ENCODE peak calls at places on chromosomes 3 and 15, in four cellular contexts. V, N, Z and H are unnamed samples.
A peak's percentile ranks its signal among the peaks of the same experiment; 100 is the strongest.

GRCh38 chr15:46280753-46281521 is 646.1 kb downstream of the SQOR start:
- DNase-seq in V (peak; percentile 14), Z (no peak), N (no peak), H (no peak)

GRCh38 chr3:15099364-15100098 is 583 bp upstream of the RBSN start:
- DNase-seq in N (no peak), V (no peak), Z (no peak), H (no peak)

GRCh38 chr15:38613085-38613484 is 48.5 kb upstream of the RASGRP1 start:
- DNase-seq in V (peak; percentile 4), Z (no peak), N (no peak), H (no peak)

GRCh38 chr15:74303741-74304309 is 63.6 kb downstream of the CYP11A1 start:
- DNase-seq in V (no peak), Z (no peak), N (no peak), H (no peak)

GRCh38 chr3:32340639-32341365 is 50.9 kb upstream of the CMTM7 start:
- DNase-seq in Z (no peak), N (no peak), V (peak; percentile 23), H (no peak)

GRCh38 chr3:105793040-105793439 is 75.8 kb downstream of the CBLB start:
- DNase-seq in V (no peak), Z (no peak), N (peak; percentile 42), H (no peak)

GRCh38 chr15:91243806-91244205 is 143.7 kb downstream of the SV2B start:
- DNase-seq in V (peak; percentile 70), Z (no peak), N (no peak), H (no peak)

GRCh38 chr3:120348065-120348980 is 831 bp downstream of the LRRC58 start:
- DNase-seq in Z (no peak), V (peak; percentile 67), N (peak; percentile 3), H (no peak)

GRCh38 chr3:99529265-99529664 is 109.1 kb upstream of the COL8A1 start:
- DNase-seq in Z (no peak), N (no peak), V (no peak), H (no peak)

GRCh38 chr3:182530316-182530715 is 263.0 kb upstream of the ATP11B start:
- DNase-seq in V (no peak), N (no peak), Z (no peak), H (no peak)

GRCh38 chr15:22808761-22809280 is 22.4 kb downstream of the NIPA1 start:
- DNase-seq in Z (no peak), N (peak; percentile 65), V (no peak), H (no peak)

GRCh38 chr15:68234060-68234459 is 4.5 kb upstream of the CLN6 start:
- DNase-seq in N (no peak), V (no peak), Z (no peak), H (no peak)

GRCh38 chr3:196287066-196287404 is 491 bp downstream of the PCYT1A start:
- DNase-seq in V (no peak), Z (no peak), N (peak; percentile 20), H (no peak)

GRCh38 chr3:170426240-170426797 is 7.7 kb downstream of the CLDN11 start:
- DNase-seq in N (peak; percentile 74), V (no peak), Z (no peak), H (no peak)

GRCh38 chr3:97952280-97952679 is 20.0 kb downstream of the RIOX2 start:
- DNase-seq in Z (no peak), V (no peak), N (no peak), H (peak; percentile 51)

GRCh38 chr3:171569571-171570132 is 109.4 kb upstream of the TNIK start:
- DNase-seq in N (no peak), Z (no peak), V (peak; percentile 17), H (no peak)

GRCh38 chr3:8641472-8641871 is 3.1 kb downstream of the SSUH2 start:
- DNase-seq in V (no peak), Z (no peak), N (no peak), H (no peak)

GRCh38 chr3:192275741-192276355 is 451.5 kb downstream of the FGF12 start:
- DNase-seq in N (no peak), Z (no peak), V (no peak), H (no peak)

GRCh38 chr15:75203908-75204263 is 2.2 kb downstream of the C15orf39 start:
- DNase-seq in V (peak; percentile 45), N (no peak), Z (no peak), H (no peak)

GRCh38 chr15:36465304-36465703 is 114.1 kb upstream of the CDIN1 start:
- DNase-seq in Z (no peak), N (no peak), V (no peak), H (no peak)

GRCh38 chr3:187919535-187919934 is 174.3 kb upstream of the BCL6 start:
- DNase-seq in N (no peak), Z (no peak), V (no peak), H (no peak)

GRCh38 chr3:62284442-62284841 is 88.9 kb downstream of the FEZF2 start:
- DNase-seq in V (no peak), Z (no peak), N (no peak), H (no peak)

GRCh38 chr3:126146034-126146433 is 34.4 kb downstream of the ALDH1L1 start:
- DNase-seq in Z (no peak), N (no peak), V (no peak), H (no peak)

GRCh38 chr3:54211097-54211496 is 88.7 kb downstream of the CACNA2D3 start:
- DNase-seq in Z (no peak), N (no peak), V (no peak), H (no peak)

GRCh38 chr3:59308684-59309083 is 258.9 kb upstream of the CFAP20DC start:
- DNase-seq in N (no peak), V (peak; percentile 1), Z (no peak), H (no peak)
- TF ChIP-seq CTCF in N (peak; percentile 44), V (peak; percentile 9), Z (no peak), H (no peak)

DNA sequence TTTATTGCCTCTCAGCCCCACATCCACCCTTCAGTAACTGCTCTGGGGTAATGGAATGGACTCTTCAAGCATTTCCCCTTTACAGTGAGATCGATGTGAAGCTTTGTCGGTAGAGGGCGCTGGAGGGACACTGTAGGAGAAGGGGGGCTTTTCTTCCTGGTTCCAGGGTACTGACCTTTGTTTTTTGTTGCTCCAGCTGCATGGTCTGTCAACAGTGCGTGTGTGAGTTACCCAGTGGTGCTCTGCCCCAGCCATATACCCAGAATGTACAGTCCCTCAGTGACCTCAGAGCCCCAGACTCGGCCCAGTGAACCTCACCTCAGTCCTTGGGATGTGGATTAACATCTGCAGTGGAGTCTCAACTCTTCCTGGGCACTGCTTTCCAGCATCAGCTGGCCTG is 180.3 kb upstream of the TSC22D2 start:
- DNase-seq in Z (no peak), N (peak; percentile 70), V (peak; percentile 69), H (no peak)
- TF ChIP-seq CTCF in Z (peak; percentile 55), N (peak; percentile 89), V (peak; percentile 74), H (peak; percentile 85)

GRCh38 chr15:70095387-70096214 is 2.1 kb downstream of the TLE3 start:
- DNase-seq in V (peak; percentile 74), N (no peak), Z (no peak), H (no peak)
- TF ChIP-seq CTCF in V (no peak), N (no peak), Z (no peak), H (no peak)

GRCh38 chr3:142929109-142929508 is 34.4 kb downstream of the PAQR9 start:
- DNase-seq in Z (no peak), V (peak; percentile 70), N (no peak), H (peak; percentile 2)
- TF ChIP-seq CTCF in Z (peak; percentile 69), V (peak; percentile 44), N (peak; percentile 32), H (peak; percentile 43)